ENCODE peak calls at places on chromosomes 3 and 15, in five cellular contexts. L is mucosa of gallbladder, D is MM.1S, B is SJSA1, A is EL. Q is an unnamed sample.

GRCh38 chr15:64503197-64503596 is 42.8 kb downstream of the ZNF609 start:
- DNase-seq in A (peak), D (no peak), B (no peak), L (no peak), Q (no peak)

GRCh38 chr15:37102315-37103021 is 2.1 kb upstream of the MEIS2 start:
- DNase-seq in A (peak), D (no peak), L (no peak), B (no peak), Q (no peak)

GRCh38 chr15:34642252-34642651 is 58.8 kb upstream of the GOLGA8B start:
- DNase-seq in B (no peak), L (no peak), A (no peak), D (no peak), Q (no peak)

GRCh38 chr3:176521531-176522175 is 675.6 kb downstream of the TBL1XR1 start:
- DNase-seq in D (no peak), A (peak), L (no peak), B (no peak), Q (no peak)

GRCh38 chr3:141605883-141606282 is 119.1 kb downstream of the RASA2 start:
- DNase-seq in A (no peak), D (no peak), B (no peak), L (no peak), Q (no peak)

GRCh38 chr3:60755094-60755493 is 496.2 kb downstream of the FHIT start:
- DNase-seq in A (no peak), B (no peak), L (no peak), D (no peak), Q (peak)

GRCh38 chr3:60266444-60266843 is 984.8 kb downstream of the FHIT start:
- DNase-seq in B (no peak), A (no peak), D (no peak), L (no peak), Q (no peak)

GRCh38 chr3:172543419-172543818 is 20.2 kb upstream of the TNFSF10 start:
- DNase-seq in L (no peak), A (no peak), D (no peak), B (no peak), Q (no peak)

GRCh38 chr15:82894971-82895520 is 57.5 kb downstream of the HOMER2 start:
- DNase-seq in L (no peak), B (no peak), D (no peak), A (peak), Q (no peak)

GRCh38 chr3:101676765-101677435 is at the start of gene ZBTB11:
- DNase-seq in B (peak), L (peak), D (peak), A (peak), Q (peak)

GRCh38 chr3:128482857-128483656 is 9.9 kb downstream of the GATA2 start:
- DNase-seq in B (peak), D (no peak), L (no peak), A (peak), Q (no peak)

GRCh38 chr3:187677604-187678003 is 7.4 kb upstream of the SST start:
- DNase-seq in D (no peak), B (no peak), A (no peak), L (no peak), Q (no peak)

GRCh38 chr15:38688761-38689160 is 124.1 kb upstream of the RASGRP1 start:
- DNase-seq in A (no peak), B (no peak), D (no peak), L (no peak), Q (peak)

GRCh38 chr3:9351709-9352126 is 11.1 kb upstream of the THUMPD3 start:
- DNase-seq in A (no peak), D (no peak), L (no peak), B (no peak), Q (no peak)

GRCh38 chr3:143775401-143775970 is 72.8 kb downstream of the SLC9A9 start:
- DNase-seq in D (peak), A (peak), L (no peak), B (no peak), Q (peak)

GRCh38 chr3:32138545-32139104 is 32.2 kb downstream of the GPD1L start:
- DNase-seq in A (no peak), L (no peak), B (no peak), D (no peak), Q (no peak)

GRCh38 chr3:122777563-122777962 is 16.1 kb downstream of the HSPBAP1 start:
- DNase-seq in B (no peak), D (no peak), L (no peak), A (no peak), Q (no peak)

GRCh38 chr3:38610436-38610835 is 39.1 kb downstream of the SCN5A start:
- DNase-seq in A (no peak), B (no peak), D (no peak), L (no peak), Q (no peak)

GRCh38 chr15:57069423-57069822 is 151.0 kb downstream of the TCF12 start:
- DNase-seq in B (no peak), D (peak), A (no peak), L (no peak), Q (peak)

Q was measured in GM12865.